ENCODE peak calls at places on chromosomes 7 and 10, in eight cellular contexts. One of them, this sample, is unnamed. For H3K27me3, the result is how much of the 10 kb centered on the place peaks cover.

GRCh38 chr7:139771001-139771956 is 6.5 kb downstream of the HIPK2 start:
- DNase-seq in IMR-90: peak
- DNase-seq in RWPE2: no peak
- DNase-seq in HL-60: peak
- DNase-seq in lower lobe of right lung: no peak
- DNase-seq in CD4-positive, CD25-positive, alpha-beta regulatory T cell: no peak
- DNase-seq in breast epithelium: no peak
- DNase-seq in thoracic aorta: no peak
- DNase-seq in this sample: no peak

GRCh38 chr10:30431435-30431911 is 2.5 kb upstream of the MAP3K8 start:
- DNase-seq in IMR-90: no peak
- DNase-seq in RWPE2: no peak
- DNase-seq in HL-60: no peak
- DNase-seq in lower lobe of right lung: no peak
- DNase-seq in CD4-positive, CD25-positive, alpha-beta regulatory T cell: no peak
- DNase-seq in breast epithelium: no peak
- DNase-seq in thoracic aorta: no peak
- DNase-seq in this sample: no peak

GRCh38 chr10:92695679-92696605 is 6.2 kb downstream of the HHEX start:
- DNase-seq in IMR-90: peak
- DNase-seq in RWPE2: no peak
- DNase-seq in HL-60: no peak
- DNase-seq in lower lobe of right lung: no peak
- DNase-seq in CD4-positive, CD25-positive, alpha-beta regulatory T cell: no peak
- DNase-seq in breast epithelium: no peak
- DNase-seq in thoracic aorta: no peak
- DNase-seq in this sample: no peak

GRCh38 chr10:95201736-95202135 is 7.7 kb downstream of the ACSM6 start:
- DNase-seq in IMR-90: peak
- DNase-seq in RWPE2: peak
- DNase-seq in HL-60: no peak
- DNase-seq in lower lobe of right lung: no peak
- DNase-seq in CD4-positive, CD25-positive, alpha-beta regulatory T cell: no peak
- DNase-seq in breast epithelium: no peak
- DNase-seq in thoracic aorta: no peak
- DNase-seq in this sample: no peak

GRCh38 chr7:78879206-78879605 is 574.3 kb downstream of the MAGI2 start:
- DNase-seq in IMR-90: no peak
- DNase-seq in RWPE2: no peak
- DNase-seq in HL-60: no peak
- DNase-seq in lower lobe of right lung: no peak
- DNase-seq in CD4-positive, CD25-positive, alpha-beta regulatory T cell: no peak
- DNase-seq in breast epithelium: no peak
- DNase-seq in thoracic aorta: no peak
- DNase-seq in this sample: no peak

GRCh38 chr10:33136271-33136670 is 178.2 kb upstream of the ITGB1 start:
- DNase-seq in IMR-90: peak
- DNase-seq in RWPE2: no peak
- DNase-seq in HL-60: no peak
- DNase-seq in lower lobe of right lung: no peak
- DNase-seq in CD4-positive, CD25-positive, alpha-beta regulatory T cell: peak
- DNase-seq in breast epithelium: no peak
- DNase-seq in thoracic aorta: no peak
- DNase-seq in this sample: no peak

GRCh38 chr10:110077436-110078120 is 69.8 kb downstream of the ADD3 start:
- DNase-seq in IMR-90: no peak
- DNase-seq in RWPE2: no peak
- DNase-seq in HL-60: peak
- DNase-seq in lower lobe of right lung: no peak
- DNase-seq in CD4-positive, CD25-positive, alpha-beta regulatory T cell: no peak
- DNase-seq in breast epithelium: no peak
- DNase-seq in thoracic aorta: no peak
- DNase-seq in this sample: no peak

GRCh38 chr7:119903090-119903489 is 369.9 kb upstream of the KCND2 start:
- DNase-seq in IMR-90: no peak
- DNase-seq in RWPE2: no peak
- DNase-seq in HL-60: no peak
- DNase-seq in lower lobe of right lung: no peak
- DNase-seq in CD4-positive, CD25-positive, alpha-beta regulatory T cell: no peak
- DNase-seq in breast epithelium: no peak
- DNase-seq in thoracic aorta: no peak
- DNase-seq in this sample: no peak

GRCh38 chr10:51301644-51302043 is 227.4 kb downstream of the PRKG1 start:
- DNase-seq in IMR-90: peak
- DNase-seq in RWPE2: no peak
- DNase-seq in HL-60: no peak
- DNase-seq in lower lobe of right lung: no peak
- DNase-seq in CD4-positive, CD25-positive, alpha-beta regulatory T cell: no peak
- DNase-seq in breast epithelium: no peak
- DNase-seq in thoracic aorta: no peak
- DNase-seq in this sample: no peak

GRCh38 chr7:156610130-156610529 is 30.4 kb upstream of the RNF32 start:
- DNase-seq in IMR-90: no peak
- DNase-seq in RWPE2: no peak
- DNase-seq in HL-60: no peak
- DNase-seq in lower lobe of right lung: no peak
- DNase-seq in CD4-positive, CD25-positive, alpha-beta regulatory T cell: no peak
- DNase-seq in breast epithelium: no peak
- DNase-seq in thoracic aorta: no peak
- DNase-seq in this sample: no peak
- H3K27ac ChIP-seq in IMR-90: no peak
- H3K27ac ChIP-seq in RWPE2: no peak
- H3K27ac ChIP-seq in HL-60: no peak
- H3K27ac ChIP-seq in lower lobe of right lung: peak
- H3K27ac ChIP-seq in CD4-positive, CD25-positive, alpha-beta regulatory T cell: no peak
- H3K27ac ChIP-seq in breast epithelium: no peak
- H3K27ac ChIP-seq in thoracic aorta: no peak
- H3K27ac ChIP-seq in this sample: no peak

DNA sequence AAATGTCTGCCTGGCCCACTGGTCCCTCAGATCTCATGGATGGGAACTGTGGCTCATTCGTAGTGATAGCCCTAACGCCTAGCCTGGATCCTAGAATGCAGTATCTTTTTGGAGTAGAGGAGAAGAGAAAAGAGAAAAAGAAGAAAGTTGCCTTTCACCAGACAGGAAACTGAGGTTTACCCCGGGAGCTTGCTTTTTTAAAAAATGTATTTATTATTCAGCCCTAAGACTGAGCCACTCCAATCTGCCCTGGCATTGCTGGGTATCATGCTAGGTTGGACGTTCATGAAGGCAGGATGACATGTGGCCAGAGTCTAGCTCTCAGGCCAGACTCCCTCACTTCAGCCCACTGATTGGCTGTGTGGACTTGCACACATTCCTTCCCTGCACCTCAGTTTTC is 21.5 kb upstream of the C10orf105 start:
- DNase-seq in IMR-90: no peak
- DNase-seq in RWPE2: no peak
- DNase-seq in HL-60: no peak
- DNase-seq in lower lobe of right lung: no peak
- DNase-seq in CD4-positive, CD25-positive, alpha-beta regulatory T cell: no peak
- DNase-seq in breast epithelium: no peak
- DNase-seq in thoracic aorta: no peak
- DNase-seq in this sample: no peak
- H3K4me3 ChIP-seq in IMR-90: no peak
- H3K4me3 ChIP-seq in RWPE2: no peak
- H3K4me3 ChIP-seq in HL-60: no peak
- H3K4me3 ChIP-seq in lower lobe of right lung: no peak
- H3K4me3 ChIP-seq in CD4-positive, CD25-positive, alpha-beta regulatory T cell: peak
- H3K4me3 ChIP-seq in breast epithelium: no peak
- H3K4me3 ChIP-seq in thoracic aorta: no peak
- H3K4me3 ChIP-seq in this sample: peak

GRCh38 chr10:71643904-71644303 is 75.7 kb downstream of the C10orf105 start:
- DNase-seq in IMR-90: no peak
- DNase-seq in RWPE2: no peak
- DNase-seq in HL-60: no peak
- DNase-seq in lower lobe of right lung: no peak
- DNase-seq in CD4-positive, CD25-positive, alpha-beta regulatory T cell: no peak
- DNase-seq in breast epithelium: no peak
- DNase-seq in thoracic aorta: no peak
- DNase-seq in this sample: no peak

GRCh38 chr10:71644307-71645180 is 75.0 kb downstream of the C10orf105 start:
- DNase-seq in IMR-90: no peak
- DNase-seq in RWPE2: no peak
- DNase-seq in HL-60: no peak
- DNase-seq in lower lobe of right lung: no peak
- DNase-seq in CD4-positive, CD25-positive, alpha-beta regulatory T cell: no peak
- DNase-seq in breast epithelium: no peak
- DNase-seq in thoracic aorta: no peak
- DNase-seq in this sample: no peak

GRCh38 chr10:71639412-71639719 is 80.2 kb downstream of the C10orf105 start:
- DNase-seq in IMR-90: no peak
- DNase-seq in RWPE2: no peak
- DNase-seq in HL-60: no peak
- DNase-seq in lower lobe of right lung: no peak
- DNase-seq in CD4-positive, CD25-positive, alpha-beta regulatory T cell: no peak
- DNase-seq in breast epithelium: no peak
- DNase-seq in thoracic aorta: no peak
- DNase-seq in this sample: no peak

GRCh38 chr10:71641449-71641848 is 78.1 kb downstream of the C10orf105 start:
- DNase-seq in IMR-90: no peak
- DNase-seq in RWPE2: no peak
- DNase-seq in HL-60: no peak
- DNase-seq in lower lobe of right lung: no peak
- DNase-seq in CD4-positive, CD25-positive, alpha-beta regulatory T cell: no peak
- DNase-seq in breast epithelium: no peak
- DNase-seq in thoracic aorta: no peak
- DNase-seq in this sample: no peak

GRCh38 chr10:71641986-71642385 is 77.6 kb downstream of the C10orf105 start:
- DNase-seq in IMR-90: no peak
- DNase-seq in RWPE2: no peak
- DNase-seq in HL-60: no peak
- DNase-seq in lower lobe of right lung: no peak
- DNase-seq in CD4-positive, CD25-positive, alpha-beta regulatory T cell: no peak
- DNase-seq in breast epithelium: no peak
- DNase-seq in thoracic aorta: no peak
- DNase-seq in this sample: no peak
- H3K27me3 ChIP-seq in IMR-90: half or more
- H3K27me3 ChIP-seq in RWPE2: under half
- H3K27me3 ChIP-seq in HL-60: under half
- H3K27me3 ChIP-seq in lower lobe of right lung: under half
- H3K27me3 ChIP-seq in CD4-positive, CD25-positive, alpha-beta regulatory T cell: under half
- H3K27me3 ChIP-seq in breast epithelium: under half
- H3K27me3 ChIP-seq in thoracic aorta: under half
- H3K27me3 ChIP-seq in this sample: under half

GRCh38 chr10:17454801-17455520 is 566 bp upstream of the ST8SIA6 start:
- DNase-seq in IMR-90: no peak
- DNase-seq in RWPE2: no peak
- DNase-seq in HL-60: no peak
- DNase-seq in lower lobe of right lung: no peak
- DNase-seq in CD4-positive, CD25-positive, alpha-beta regulatory T cell: no peak
- DNase-seq in breast epithelium: no peak
- DNase-seq in thoracic aorta: no peak
- DNase-seq in this sample: no peak

GRCh38 chr10:17453035-17453376 is 1.4 kb downstream of the ST8SIA6 start:
- DNase-seq in IMR-90: no peak
- DNase-seq in RWPE2: no peak
- DNase-seq in HL-60: no peak
- DNase-seq in lower lobe of right lung: no peak
- DNase-seq in CD4-positive, CD25-positive, alpha-beta regulatory T cell: no peak
- DNase-seq in breast epithelium: no peak
- DNase-seq in thoracic aorta: no peak
- DNase-seq in this sample: no peak

GRCh38 chr10:17454181-17454800 is at the start of gene ST8SIA6:
- DNase-seq in IMR-90: peak
- DNase-seq in RWPE2: peak
- DNase-seq in HL-60: no peak
- DNase-seq in lower lobe of right lung: peak
- DNase-seq in CD4-positive, CD25-positive, alpha-beta regulatory T cell: peak
- DNase-seq in breast epithelium: no peak
- DNase-seq in thoracic aorta: no peak
- DNase-seq in this sample: peak

GRCh38 chr10:17452060-17452894 is 2.1 kb downstream of the ST8SIA6 start:
- DNase-seq in IMR-90: no peak
- DNase-seq in RWPE2: no peak
- DNase-seq in HL-60: no peak
- DNase-seq in lower lobe of right lung: no peak
- DNase-seq in CD4-positive, CD25-positive, alpha-beta regulatory T cell: peak
- DNase-seq in breast epithelium: no peak
- DNase-seq in thoracic aorta: no peak
- DNase-seq in this sample: no peak

GRCh38 chr10:17453377-17454091 is 861 bp downstream of the ST8SIA6 start:
- DNase-seq in IMR-90: no peak
- DNase-seq in RWPE2: peak
- DNase-seq in HL-60: no peak
- DNase-seq in lower lobe of right lung: peak
- DNase-seq in CD4-positive, CD25-positive, alpha-beta regulatory T cell: peak
- DNase-seq in breast epithelium: peak
- DNase-seq in thoracic aorta: no peak
- DNase-seq in this sample: peak
- H3K27ac ChIP-seq in IMR-90: no peak
- H3K27ac ChIP-seq in RWPE2: no peak
- H3K27ac ChIP-seq in HL-60: no peak
- H3K27ac ChIP-seq in lower lobe of right lung: peak
- H3K27ac ChIP-seq in CD4-positive, CD25-positive, alpha-beta regulatory T cell: peak
- H3K27ac ChIP-seq in breast epithelium: peak
- H3K27ac ChIP-seq in thoracic aorta: no peak
- H3K27ac ChIP-seq in this sample: no peak

DNA sequence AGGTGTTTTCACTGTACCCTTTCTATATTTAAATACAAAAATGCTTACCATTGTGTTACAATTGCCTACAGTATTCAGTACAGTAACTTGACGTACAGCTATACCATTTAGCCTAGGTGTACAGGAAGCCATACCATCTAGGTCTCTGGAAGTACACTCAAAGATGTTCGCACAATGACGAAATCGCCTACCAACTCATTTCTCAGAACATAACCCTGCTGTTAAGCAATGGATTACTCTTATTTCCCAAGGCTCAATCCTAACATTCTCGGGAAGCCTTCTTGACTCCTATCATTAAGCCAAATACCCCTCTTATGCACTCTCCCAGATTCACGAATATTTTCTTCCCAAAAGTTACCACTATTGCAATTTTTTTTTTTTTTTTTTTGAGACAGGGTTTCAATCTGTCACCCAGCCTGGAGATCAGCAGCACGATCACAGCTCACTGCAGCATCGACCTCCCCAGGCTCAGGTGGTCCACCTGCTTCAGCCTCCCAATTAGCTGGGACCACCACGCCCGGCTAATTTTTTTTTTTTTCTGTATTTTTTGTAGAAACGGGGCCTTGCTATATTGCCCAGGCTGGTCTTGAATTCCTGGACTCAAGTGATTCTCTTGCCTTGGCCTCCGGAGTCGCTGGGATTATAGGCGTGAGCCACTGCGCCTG is 1.5 kb downstream of the CWF19L1 start:
- DNase-seq in IMR-90: no peak
- DNase-seq in RWPE2: no peak
- DNase-seq in HL-60: peak
- DNase-seq in lower lobe of right lung: no peak
- DNase-seq in CD4-positive, CD25-positive, alpha-beta regulatory T cell: no peak
- DNase-seq in breast epithelium: no peak
- DNase-seq in thoracic aorta: no peak
- DNase-seq in this sample: no peak
- H3K4me3 ChIP-seq in IMR-90: no peak
- H3K4me3 ChIP-seq in RWPE2: peak
- H3K4me3 ChIP-seq in HL-60: no peak
- H3K4me3 ChIP-seq in lower lobe of right lung: peak
- H3K4me3 ChIP-seq in CD4-positive, CD25-positive, alpha-beta regulatory T cell: peak
- H3K4me3 ChIP-seq in breast epithelium: peak
- H3K4me3 ChIP-seq in thoracic aorta: peak
- H3K4me3 ChIP-seq in this sample: peak

GRCh38 chr10:23194966-23195845 is 3.1 kb downstream of the PTF1A start:
- DNase-seq in IMR-90: no peak
- DNase-seq in RWPE2: no peak
- DNase-seq in HL-60: no peak
- DNase-seq in lower lobe of right lung: peak
- DNase-seq in CD4-positive, CD25-positive, alpha-beta regulatory T cell: no peak
- DNase-seq in breast epithelium: no peak
- DNase-seq in thoracic aorta: no peak
- DNase-seq in this sample: no peak
- H3K27me3 ChIP-seq in IMR-90: half or more
- H3K27me3 ChIP-seq in RWPE2: half or more
- H3K27me3 ChIP-seq in HL-60: under half
- H3K27me3 ChIP-seq in lower lobe of right lung: half or more
- H3K27me3 ChIP-seq in CD4-positive, CD25-positive, alpha-beta regulatory T cell: under half
- H3K27me3 ChIP-seq in breast epithelium: under half
- H3K27me3 ChIP-seq in thoracic aorta: under half
- H3K27me3 ChIP-seq in this sample: under half